ENCODE peak calls at places on chromosome 10, in nine cellular contexts. D is sigmoid colon; L is kidney epithelial cell; J is CD4-positive, alpha-beta T cell; M is astrocyte of the spinal cord; G is HCT116; H is GM20000; B is Calu3; K is heart left ventricle. Y is an unnamed sample.

GRCh38 chr10:49783645-49784044 is 21.5 kb upstream of the OGDHL start:
- DNase-seq in K (no peak), G (no peak), H (no peak), L (no peak), J (no peak), M (no peak), B (no peak), D (no peak), Y (no peak)

GRCh38 chr10:74343804-74344203 is 192.8 kb downstream of the ADK start:
- DNase-seq in L (no peak), D (no peak), H (no peak), J (no peak), B (no peak), G (no peak), M (no peak), K (no peak), Y (no peak)

GRCh38 chr10:43229208-43230061 is 37.4 kb downstream of the RASGEF1A start:
- DNase-seq in G (no peak), D (peak; percentile 53), J (no peak), L (no peak), K (peak; percentile 24), B (peak; percentile 60), M (no peak), H (no peak), Y (no peak)

GRCh38 chr10:106680061-106680460 is 484.4 kb downstream of the SORCS1 start:
- DNase-seq in L (no peak), J (no peak), M (no peak), D (no peak), H (no peak), G (no peak), K (no peak), B (no peak), Y (no peak)

GRCh38 chr10:624605-625334 is 64.7 kb downstream of the DIP2C start:
- DNase-seq in G (no peak), H (no peak), D (peak; percentile 90), K (peak; percentile 88), J (no peak), L (peak; percentile 69), B (peak; percentile 17), M (peak; percentile 81), Y (no peak)

GRCh38 chr10:1662361-1663025 is 74.8 kb downstream of the ADARB2 start:
- DNase-seq in L (no peak), H (peak; percentile 39), D (no peak), J (no peak), K (no peak), M (no peak), B (no peak), G (no peak), Y (no peak)

GRCh38 chr10:49328401-49329185 is 29.6 kb downstream of the C10orf71 start:
- DNase-seq in J (no peak), H (no peak), G (no peak), D (no peak), M (no peak), B (no peak), L (no peak), K (no peak), Y (no peak)

GRCh38 chr10:130171196-130171595 is 35.0 kb downstream of the GLRX3 start:
- DNase-seq in M (no peak), G (no peak), B (no peak), D (no peak), H (peak; percentile 15), K (no peak), L (no peak), J (peak; percentile 17), Y (no peak)

GRCh38 chr10:42646692-42647640 is 8.6 kb upstream of the ZNF33B start:
- DNase-seq in M (no peak), D (no peak), L (no peak), G (no peak), B (peak; percentile 71), J (no peak), K (no peak), H (no peak), Y (no peak)

GRCh38 chr10:71767420-71768035 is 5.8 kb downstream of the VSIR start:
- DNase-seq in L (no peak), K (peak; percentile 91), G (no peak), H (no peak), M (peak; percentile 13), B (peak; percentile 69), D (no peak), J (no peak), Y (no peak)

GRCh38 chr10:97401455-97401919 is 347 bp upstream of the RRP12 start:
- DNase-seq in H (no peak), K (no peak), D (no peak), J (no peak), M (no peak), L (no peak), G (no peak), B (no peak), Y (no peak)

GRCh38 chr10:86693721-86694369 is 25.5 kb downstream of the LDB3 start:
- DNase-seq in K (no peak), G (no peak), J (peak; percentile 27), H (peak; percentile 56), D (no peak), M (peak; percentile 50), B (peak; percentile 35), L (no peak), Y (peak; percentile 57)

DNA sequence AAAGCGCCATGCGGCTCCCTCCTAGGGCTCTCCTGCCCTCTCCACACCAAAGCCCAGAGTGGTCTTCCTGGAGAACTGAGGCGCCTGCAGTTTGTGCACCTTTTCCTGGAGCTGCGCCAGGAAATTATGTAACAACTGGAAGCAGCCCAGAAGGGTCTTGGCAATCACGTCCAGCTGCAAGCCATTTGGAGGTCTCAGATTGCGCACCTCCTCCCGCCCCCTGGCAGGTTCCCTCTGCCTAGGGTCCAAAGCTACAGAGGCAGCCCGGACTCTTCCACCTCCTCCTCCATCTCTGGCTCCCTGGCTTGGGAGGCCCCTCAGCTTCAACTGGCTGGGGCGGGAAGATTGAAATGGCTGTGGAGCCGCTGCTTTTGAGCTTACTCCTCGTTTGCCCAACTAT is 34.0 kb upstream of the SFTPD start:
- DNase-seq in K (no peak), G (no peak), L (no peak), H (no peak), M (no peak), D (no peak), J (no peak), B (no peak), Y (no peak)
- TF ChIP-seq CTCF in K (no peak), G (no peak), L (no peak), H (no peak), M (no peak), D (no peak), J (no peak), B (no peak), Y (no peak)

DNA sequence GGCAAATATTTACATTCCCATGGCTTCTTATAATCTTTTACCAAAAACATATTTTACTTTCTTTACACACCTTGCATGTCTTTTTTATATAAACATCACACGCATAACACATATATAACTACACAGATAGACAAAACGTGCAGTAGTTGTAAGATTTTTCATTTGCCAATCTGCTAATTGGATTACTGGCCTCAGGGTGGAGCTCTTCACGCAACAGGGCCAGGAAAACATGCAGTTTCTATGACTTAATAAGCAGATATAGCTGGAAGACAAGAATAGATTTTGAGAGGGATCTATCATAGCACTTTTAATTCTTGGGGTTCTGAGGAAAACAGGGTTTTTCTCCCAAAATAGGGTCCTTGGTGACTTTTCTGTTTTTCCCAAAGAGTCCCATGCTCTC is 12.7 kb downstream of the ACADSB start:
- DNase-seq in L (no peak), K (no peak), J (no peak), H (no peak), M (peak; percentile 14), D (no peak), B (no peak), G (peak; percentile 29), Y (no peak)
- TF ChIP-seq CTCF in L (peak; percentile 40), K (no peak), J (no peak), H (no peak), M (peak; percentile 53), D (no peak), B (peak; percentile 22), G (peak; percentile 83), Y (peak; percentile 49)

GRCh38 chr10:63539377-63539776 is 18.2 kb downstream of the REEP3 start:
- DNase-seq in G (no peak), D (no peak), K (no peak), L (no peak), B (no peak), J (no peak), M (no peak), H (no peak), Y (no peak)
- TF ChIP-seq CTCF in G (no peak), D (no peak), K (no peak), L (no peak), B (no peak), J (no peak), M (no peak), H (no peak), Y (no peak)

GRCh38 chr10:60549686-60550085 is 160.0 kb upstream of the ANK3 start:
- DNase-seq in B (peak; percentile 5), G (peak; percentile 28), M (peak; percentile 23), H (peak; percentile 10), D (no peak), K (no peak), J (no peak), L (no peak), Y (no peak)
- TF ChIP-seq CTCF in B (peak; percentile 62), G (peak; percentile 62), M (peak; percentile 29), H (no peak), D (no peak), K (no peak), J (peak; percentile 57), L (peak; percentile 46), Y (no peak)

DNA sequence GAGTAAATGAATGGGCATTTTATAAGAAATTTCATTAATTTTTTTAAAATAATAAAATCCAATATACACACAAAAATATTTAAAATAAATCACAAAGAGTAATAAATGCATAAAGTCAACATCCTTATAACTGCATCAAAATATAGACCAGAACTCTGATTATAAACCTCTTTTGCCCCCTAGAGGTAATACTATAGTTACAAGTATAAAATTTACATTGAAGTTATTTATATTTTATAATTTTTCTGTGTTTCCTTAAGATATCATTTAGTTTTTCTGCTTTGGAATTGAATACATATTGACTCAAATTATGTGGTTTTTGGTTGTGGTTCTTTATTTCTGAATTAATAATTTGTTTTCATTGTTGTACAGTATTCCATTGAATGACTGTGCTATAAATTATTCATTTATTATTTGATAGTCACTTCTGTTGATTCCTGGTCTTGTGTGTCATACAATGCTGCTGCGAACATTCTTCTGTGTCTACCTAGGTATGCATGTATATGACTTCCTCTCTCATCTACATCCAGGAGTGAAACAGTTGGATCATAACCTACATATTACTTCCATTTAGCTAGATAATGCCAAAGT is 673.6 kb downstream of the IPMK start:
- DNase-seq in M (no peak), G (no peak), J (no peak), L (no peak), H (no peak), K (no peak), B (no peak), D (no peak), Y (no peak)
- TF ChIP-seq CTCF in M (no peak), G (no peak), J (no peak), L (peak; percentile 8), H (no peak), K (no peak), B (peak; percentile 30), D (no peak), Y (no peak)

Y was measured in GM10248.